ENCODE peak calls at places on chromosomes 7 and 10, in six cellular contexts. E is fibroblast of the conjunctiva; A is stimulated activated CD4-positive, alpha-beta T cell treated with anti-CD3 and anti-CD28 coated beads, Interleukin-2, amount 100 ng/mL, for 48 hours; Y is T-helper 2 cell; B is activated CD8-positive, alpha-beta memory T cell treated with anti-CD3 and anti-CD28 coated beads for 1 hour; L is NCI-H1417. W is an unnamed sample.

GRCh38 chr10:6218692-6219493 is 16.2 kb downstream of the PFKFB3 start:
- DNase-seq in A (no peak), B (no peak), Y (no peak), L (no peak), E (no peak), W (no peak)

GRCh38 chr10:119413738-119414611 is 128.5 kb downstream of the RGS10 start:
- DNase-seq in E (peak; percentile 88), A (no peak), Y (no peak), B (no peak), L (no peak), W (no peak)

GRCh38 chr7:7181519-7182155 is 707 bp upstream of the C1GALT1 start:
- DNase-seq in L (peak; percentile 42), Y (peak; percentile 86), B (peak; percentile 13), E (no peak), A (no peak), W (peak; percentile 47)

GRCh38 chr7:42315631-42316030 is 78.6 kb upstream of the GLI3 start:
- DNase-seq in Y (no peak), E (no peak), B (no peak), L (no peak), A (no peak), W (no peak)

GRCh38 chr10:98472171-98472570 is 25.4 kb upstream of the HPS1 start:
- DNase-seq in A (no peak), B (no peak), Y (no peak), E (no peak), L (peak; percentile 6), W (no peak)

GRCh38 chr7:84780158-84781124 is 406.4 kb downstream of the SEMA3D start:
- DNase-seq in A (no peak), Y (peak; percentile 1), B (no peak), E (no peak), L (no peak), W (no peak)

GRCh38 chr7:147419001-147419400 is 1171.6 kb upstream of the C7orf33 start:
- DNase-seq in A (no peak), L (peak; percentile 20), B (no peak), E (no peak), Y (no peak), W (no peak)

GRCh38 chr7:95859434-95859833 is 87.1 kb downstream of the DYNC1I1 start:
- DNase-seq in B (no peak), E (no peak), Y (no peak), L (no peak), A (no peak), W (no peak)

GRCh38 chr7:50621932-50622587 is 56.9 kb upstream of the DDC start:
- DNase-seq in L (no peak), B (no peak), E (no peak), A (no peak), Y (no peak), W (no peak)

GRCh38 chr10:47141349-47141748 is 158.6 kb upstream of the GDF10 start:
- DNase-seq in L (no peak), E (no peak), A (no peak), B (no peak), Y (no peak), W (no peak)

GRCh38 chr7:18491871-18492270 is 3.7 kb upstream of the HDAC9 start:
- DNase-seq in A (no peak), Y (no peak), E (no peak), L (no peak), B (no peak), W (no peak)

GRCh38 chr7:2242541-2243482 is 786 bp downstream of the NUDT1 start:
- DNase-seq in B (no peak), A (peak; percentile 10), Y (peak; percentile 47), E (no peak), L (no peak), W (no peak)

GRCh38 chr10:29150010-29150409 is 138.9 kb upstream of the LYZL1 start:
- DNase-seq in E (no peak), B (no peak), L (no peak), Y (no peak), A (no peak), W (no peak)

GRCh38 chr10:48554246-48554645 is 50.6 kb downstream of the ARHGAP22 start:
- DNase-seq in L (no peak), E (no peak), Y (no peak), B (no peak), A (no peak), W (no peak)

GRCh38 chr10:16559236-16559773 is 37.6 kb upstream of the C1QL3 start:
- DNase-seq in Y (no peak), E (no peak), A (no peak), B (no peak), L (peak; percentile 52), W (no peak)

GRCh38 chr10:15745748-15746147 is 26.0 kb upstream of the ITGA8 start:
- DNase-seq in A (no peak), E (peak; percentile 84), Y (no peak), L (no peak), B (no peak), W (no peak)

GRCh38 chr10:48804740-48805182 is 120.1 kb downstream of the WDFY4 start:
- DNase-seq in E (no peak), A (no peak), B (no peak), Y (peak; percentile 13), L (peak; percentile 37), W (no peak)

GRCh38 chr7:106858618-106859532 is 6.2 kb upstream of the PIK3CG start:
- DNase-seq in A (no peak), Y (no peak), L (peak; percentile 47), E (no peak), B (no peak), W (no peak)

GRCh38 chr10:30980951-30981616 is 50.6 kb downstream of the ZNF438 start:
- DNase-seq in L (no peak), A (no peak), Y (no peak), E (no peak), B (no peak), W (peak; percentile 65)

GRCh38 chr7:75601539-75601938 is 109.4 kb downstream of the SPDYE5 start:
- DNase-seq in L (no peak), A (no peak), B (no peak), Y (no peak), E (no peak), W (no peak)

GRCh38 chr10:69344591-69345244 is 66.4 kb downstream of the HK1 start:
- DNase-seq in Y (peak; percentile 79), L (peak; percentile 27), B (no peak), E (no peak), A (no peak), W (no peak)

GRCh38 chr10:44801383-44802327 is 109.5 kb upstream of the TMEM72 start:
- DNase-seq in B (no peak), E (peak; percentile 83), Y (no peak), A (no peak), L (peak; percentile 46), W (peak; percentile 47)

GRCh38 chr7:10688544-10688943 is 285.1 kb upstream of the PHF14 start:
- DNase-seq in Y (no peak), E (no peak), L (no peak), A (no peak), B (no peak), W (no peak)

GRCh38 chr10:124356706-124357582 is 61.8 kb downstream of the OAT start:
- DNase-seq in B (no peak), A (no peak), L (no peak), E (peak; percentile 5), Y (no peak), W (no peak)

GRCh38 chr7:44735403-44736165 is 13.1 kb upstream of the ZMIZ2 start:
- DNase-seq in Y (peak; percentile 83), A (peak; percentile 18), E (peak; percentile 76), B (no peak), L (no peak), W (no peak)

GRCh38 chr10:70672993-70673928 is 955 bp downstream of the ADAMTS14 start:
- DNase-seq in Y (no peak), A (no peak), L (no peak), B (no peak), E (peak; percentile 26), W (no peak)

GRCh38 chr7:4261038-4261960 is 420.8 kb upstream of the FOXK1 start:
- DNase-seq in Y (no peak), A (no peak), L (no peak), E (no peak), B (no peak), W (no peak)

GRCh38 chr7:151792011-151792410 is 84.9 kb downstream of the PRKAG2 start:
- DNase-seq in B (no peak), L (no peak), A (no peak), E (no peak), Y (no peak), W (no peak)

GRCh38 chr10:96509017-96509641 is 4.6 kb downstream of the TLL2 start:
- DNase-seq in A (no peak), B (no peak), E (no peak), Y (no peak), L (no peak), W (no peak)